ENCODE peak calls at places on chromosomes 16 and 17, in six cellular contexts. K is foreskin fibroblast; D is germinal center; L is A549; H is brain microvascular endothelial cell; Y is stimulated activated CD4-positive, alpha-beta T cell treated with anti-CD3 and anti-CD28 coated beads, Interleukin-2, amount 100 ng/mL, for 24 hours. P is an unnamed sample.
A peak's percentile ranks its signal among the peaks of the same experiment; 100 is the strongest.

GRCh38 chr16:4353675-4354074 is 2.6 kb upstream of the PAM16 start:
- DNase-seq in D (no peak), K (no peak), H (no peak), Y (no peak), L (no peak), P (no peak)

GRCh38 chr17:82647593-82648164 is 565 bp downstream of the WDR45B start:
- DNase-seq in D (peak; percentile 56), K (peak; percentile 48), L (no peak), H (no peak), Y (peak; percentile 59), P (peak; percentile 49)

GRCh38 chr16:86446279-86446678 is 64.0 kb upstream of the FOXF1 start:
- DNase-seq in L (no peak), H (no peak), D (no peak), Y (no peak), K (no peak), P (no peak)

GRCh38 chr17:61361084-61361483 is 38.6 kb upstream of the TBX2 start:
- DNase-seq in Y (no peak), K (peak; percentile 83), H (no peak), D (no peak), L (no peak), P (no peak)

GRCh38 chr16:86884256-86884655 is 305.9 kb downstream of the FOXL1 start:
- DNase-seq in H (no peak), L (no peak), K (no peak), Y (no peak), D (no peak), P (no peak)

GRCh38 chr17:43810823-43811222 is 22.1 kb downstream of the MPP3 start:
- DNase-seq in D (no peak), K (no peak), H (no peak), L (no peak), Y (no peak), P (no peak)

GRCh38 chr16:87705780-87706277 is 60.0 kb downstream of the KLHDC4 start:
- DNase-seq in Y (no peak), H (no peak), D (no peak), K (no peak), L (no peak), P (no peak)

GRCh38 chr16:2752035-2752849 is at the start of gene SRRM2:
- DNase-seq in H (peak; percentile 92), D (peak; percentile 96), K (peak; percentile 99), Y (peak; percentile 94), L (peak; percentile 98), P (peak; percentile 96)

GRCh38 chr17:56978441-56979090 is 635 bp downstream of the SCPEP1 start:
- DNase-seq in Y (no peak), L (no peak), D (peak; percentile 54), H (no peak), K (peak; percentile 19), P (peak; percentile 25)

GRCh38 chr17:50864747-50865059 is 1.5 kb downstream of the TOB1 start:
- DNase-seq in D (no peak), Y (no peak), K (no peak), L (no peak), H (no peak), P (no peak)

GRCh38 chr17:73610331-73610911 is 33.8 kb downstream of the SDK2 start:
- DNase-seq in L (no peak), K (no peak), D (no peak), H (no peak), Y (no peak), P (no peak)

GRCh38 chr16:74773431-74774222 is 993 bp downstream of the FA2H start:
- DNase-seq in L (no peak), D (no peak), Y (no peak), H (no peak), K (no peak), P (no peak)

GRCh38 chr17:6218333-6218732 is 148.2 kb downstream of the WSCD1 start:
- DNase-seq in H (no peak), L (no peak), Y (no peak), D (no peak), K (no peak), P (no peak)

GRCh38 chr17:82154881-82155331 is 56.9 kb upstream of the FASN start:
- DNase-seq in K (no peak), D (no peak), L (no peak), H (no peak), Y (no peak), P (no peak)

GRCh38 chr17:38881600-38882191 is 11.8 kb downstream of the LASP1 start:
- DNase-seq in K (peak; percentile 77), H (peak; percentile 47), L (peak; percentile 58), Y (peak; percentile 47), D (no peak), P (no peak)

GRCh38 chr16:72109966-72110530 is 16.4 kb downstream of the DHX38 start:
- DNase-seq in Y (no peak), H (no peak), L (no peak), D (no peak), K (no peak), P (no peak)

GRCh38 chr16:71460246-71460645 is 1.8 kb downstream of the ZNF23 start:
- DNase-seq in L (no peak), D (no peak), H (no peak), K (peak; percentile 84), Y (no peak), P (no peak)

GRCh38 chr16:22333457-22333994 is 36.3 kb downstream of the POLR3E start:
- DNase-seq in Y (no peak), K (no peak), D (no peak), H (no peak), L (no peak), P (no peak)

GRCh38 chr17:82014432-82014831 is 8.2 kb downstream of the CENPX start:
- DNase-seq in Y (no peak), H (no peak), D (no peak), K (no peak), L (no peak), P (no peak)

GRCh38 chr17:57516290-57517215 is 228.5 kb downstream of the CCDC182 start:
- DNase-seq in Y (no peak), L (no peak), K (peak; percentile 37), H (no peak), D (no peak), P (no peak)

GRCh38 chr17:20206591-20206990 is 197.4 kb downstream of the SPECC1 start:
- DNase-seq in K (peak; percentile 34), H (peak; percentile 35), Y (no peak), D (no peak), L (peak; percentile 73), P (no peak)

GRCh38 chr16:10181196-10182162 is 749 bp downstream of the GRIN2A start:
- DNase-seq in D (peak; percentile 72), K (peak; percentile 74), L (peak; percentile 69), H (peak; percentile 33), Y (peak; percentile 48), P (peak; percentile 29)

P was measured in T-helper 2 cell treated with Interferon-gamma antibody and Interleukin-4, amounts not matched to agents 5 μg/mL and 100 μg/mL, for 36 hours.